ENCODE peak calls at places on chromosomes 16 and 17, in seven cellular contexts. One of them, this sample, is unnamed.

GRCh38 chr16:48117217-48118105 is 38.3 kb downstream of the ABCC12 start:
- DNase-seq in foreskin fibroblast: no peak
- DNase-seq in GM23338: peak; percentile 87
- DNase-seq in GM20000: peak; percentile 69
- DNase-seq in astrocyte of the spinal cord: peak; percentile 33
- DNase-seq in prostate gland: no peak
- DNase-seq in neural crest cell: peak; percentile 96
- DNase-seq in this sample: peak; percentile 96

GRCh38 chr17:82788206-82789001 is 36.5 kb downstream of the TBCD start:
- DNase-seq in neural crest cell: no peak
- DNase-seq in GM20000: no peak
- DNase-seq in astrocyte of the spinal cord: no peak
- DNase-seq in prostate gland: no peak
- DNase-seq in GM23338: no peak
- DNase-seq in foreskin fibroblast: no peak
- DNase-seq in this sample: no peak

GRCh38 chr16:11670171-11671131 is 2.2 kb downstream of the SNN start:
- DNase-seq in foreskin fibroblast: no peak
- DNase-seq in astrocyte of the spinal cord: no peak
- DNase-seq in neural crest cell: no peak
- DNase-seq in GM23338: no peak
- DNase-seq in prostate gland: no peak
- DNase-seq in GM20000: peak; percentile 72
- DNase-seq in this sample: no peak

GRCh38 chr17:47077576-47077975 is 98.5 kb upstream of the RPRML start:
- DNase-seq in GM23338: no peak
- DNase-seq in neural crest cell: no peak
- DNase-seq in GM20000: no peak
- DNase-seq in prostate gland: no peak
- DNase-seq in astrocyte of the spinal cord: peak; percentile 46
- DNase-seq in foreskin fibroblast: peak; percentile 61
- DNase-seq in this sample: no peak

GRCh38 chr16:17460890-17461289 is 9.9 kb downstream of the XYLT1 start:
- DNase-seq in GM20000: no peak
- DNase-seq in astrocyte of the spinal cord: no peak
- DNase-seq in prostate gland: no peak
- DNase-seq in foreskin fibroblast: no peak
- DNase-seq in GM23338: no peak
- DNase-seq in neural crest cell: no peak
- DNase-seq in this sample: no peak

GRCh38 chr17:53106886-53107285 is 715.8 kb upstream of the KIF2B start:
- DNase-seq in astrocyte of the spinal cord: no peak
- DNase-seq in foreskin fibroblast: no peak
- DNase-seq in neural crest cell: no peak
- DNase-seq in GM20000: no peak
- DNase-seq in prostate gland: no peak
- DNase-seq in GM23338: no peak
- DNase-seq in this sample: no peak

GRCh38 chr17:35841505-35841904 is 27.2 kb downstream of the HEATR9 start:
- DNase-seq in foreskin fibroblast: no peak
- DNase-seq in neural crest cell: no peak
- DNase-seq in prostate gland: no peak
- DNase-seq in GM20000: no peak
- DNase-seq in GM23338: no peak
- DNase-seq in astrocyte of the spinal cord: peak; percentile 25
- DNase-seq in this sample: no peak

GRCh38 chr16:67719778-67720144 is 645 bp upstream of the GFOD2 start:
- DNase-seq in astrocyte of the spinal cord: peak; percentile 39
- DNase-seq in GM20000: peak; percentile 44
- DNase-seq in foreskin fibroblast: peak; percentile 51
- DNase-seq in prostate gland: peak; percentile 21
- DNase-seq in neural crest cell: peak; percentile 9
- DNase-seq in GM23338: peak; percentile 45
- DNase-seq in this sample: peak; percentile 18

GRCh38 chr17:13154403-13154802 is 136.6 kb upstream of the ELAC2 start:
- DNase-seq in GM20000: no peak
- DNase-seq in astrocyte of the spinal cord: peak; percentile 2
- DNase-seq in foreskin fibroblast: no peak
- DNase-seq in neural crest cell: no peak
- DNase-seq in prostate gland: no peak
- DNase-seq in GM23338: no peak
- DNase-seq in this sample: no peak

GRCh38 chr17:65092262-65092661 is 35.7 kb upstream of the GNA13 start:
- DNase-seq in GM20000: no peak
- DNase-seq in foreskin fibroblast: peak; percentile 49
- DNase-seq in GM23338: no peak
- DNase-seq in neural crest cell: no peak
- DNase-seq in prostate gland: no peak
- DNase-seq in astrocyte of the spinal cord: no peak
- DNase-seq in this sample: no peak

DNA sequence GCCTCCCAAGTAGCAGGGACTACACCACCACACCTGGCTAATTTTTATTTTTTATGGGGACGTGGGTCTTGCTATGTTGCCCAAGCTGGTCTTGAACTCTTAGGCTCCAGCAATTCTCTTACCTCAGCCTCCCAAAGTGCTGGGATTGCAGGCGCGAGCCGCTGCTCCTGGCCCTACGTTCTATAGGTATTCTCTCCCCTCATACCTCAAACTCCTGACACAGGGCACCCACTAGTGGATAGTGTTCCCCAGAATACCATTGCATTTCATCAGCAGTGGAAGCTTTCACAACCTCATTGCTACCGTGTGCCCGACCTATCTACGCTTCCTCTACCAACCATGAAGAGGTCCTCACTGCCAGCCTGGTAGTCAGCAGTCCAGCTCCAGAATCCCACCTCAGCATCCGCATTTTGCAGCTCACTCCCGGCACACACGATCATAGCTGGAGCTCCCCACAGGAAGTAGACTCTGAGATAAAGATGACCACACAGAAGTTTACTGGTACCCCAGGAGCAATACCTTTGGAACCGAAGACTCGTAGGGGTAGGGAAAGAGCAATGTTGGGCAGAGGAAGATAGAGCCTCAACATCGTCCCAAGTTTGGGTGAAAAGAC is 9.3 kb downstream of the CTRB2 start:
- DNase-seq in prostate gland: no peak
- DNase-seq in GM23338: peak; percentile 27
- DNase-seq in foreskin fibroblast: no peak
- DNase-seq in neural crest cell: no peak
- DNase-seq in GM20000: no peak
- DNase-seq in astrocyte of the spinal cord: no peak
- DNase-seq in this sample: no peak
- TF ChIP-seq CTCF in prostate gland: no peak
- TF ChIP-seq CTCF in GM23338: no peak
- TF ChIP-seq CTCF in foreskin fibroblast: no peak
- TF ChIP-seq CTCF in neural crest cell: no peak
- TF ChIP-seq CTCF in GM20000: no peak
- TF ChIP-seq CTCF in astrocyte of the spinal cord: no peak
- TF ChIP-seq CTCF in this sample: no peak

DNA sequence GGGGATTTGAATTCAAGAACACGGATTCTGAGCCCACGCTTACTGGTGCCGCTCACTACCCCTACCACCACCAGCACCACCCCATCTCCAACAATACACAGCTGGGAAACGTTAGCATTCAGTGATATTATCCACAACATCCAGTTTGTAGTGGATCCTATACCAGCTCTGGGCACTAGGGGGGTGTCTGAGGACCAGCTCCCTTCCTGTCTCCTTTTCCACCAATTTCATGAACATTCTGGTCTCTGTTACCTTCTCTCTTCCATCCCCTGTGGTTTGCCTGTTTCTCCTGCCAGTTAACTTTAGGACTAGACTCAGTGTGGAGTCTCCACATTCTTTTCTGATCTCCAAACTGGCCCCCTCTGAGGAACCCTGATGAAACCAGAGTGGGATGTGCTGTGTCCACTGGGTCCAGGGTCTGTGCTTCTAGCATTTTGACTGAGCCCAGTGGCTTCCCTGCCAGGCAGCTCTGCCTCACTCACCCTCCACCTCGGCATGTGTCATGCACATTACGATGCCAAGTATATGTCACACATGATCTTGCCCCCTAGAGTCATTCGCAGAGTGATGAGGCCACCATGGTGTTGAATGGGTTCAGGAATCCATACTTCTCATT is 187.0 kb upstream of the CDH13 start:
- DNase-seq in astrocyte of the spinal cord: no peak
- DNase-seq in neural crest cell: peak; percentile 12
- DNase-seq in foreskin fibroblast: no peak
- DNase-seq in GM20000: peak; percentile 33
- DNase-seq in GM23338: peak; percentile 54
- DNase-seq in prostate gland: no peak
- DNase-seq in this sample: peak; percentile 30
- TF ChIP-seq CTCF in astrocyte of the spinal cord: peak; percentile 58
- TF ChIP-seq CTCF in neural crest cell: peak; percentile 54
- TF ChIP-seq CTCF in foreskin fibroblast: peak; percentile 60
- TF ChIP-seq CTCF in GM20000: peak; percentile 16
- TF ChIP-seq CTCF in GM23338: peak; percentile 57
- TF ChIP-seq CTCF in prostate gland: no peak
- TF ChIP-seq CTCF in this sample: peak; percentile 65

GRCh38 chr17:17783121-17783824 is 53.5 kb downstream of the SREBF1 start:
- DNase-seq in GM20000: peak; percentile 88
- DNase-seq in neural crest cell: peak; percentile 33
- DNase-seq in astrocyte of the spinal cord: peak; percentile 16
- DNase-seq in GM23338: peak; percentile 89
- DNase-seq in foreskin fibroblast: no peak
- DNase-seq in prostate gland: peak; percentile 71
- DNase-seq in this sample: peak; percentile 49

GRCh38 chr17:17783825-17784598 is 52.8 kb downstream of the SREBF1 start:
- DNase-seq in GM20000: no peak
- DNase-seq in prostate gland: peak; percentile 52
- DNase-seq in foreskin fibroblast: no peak
- DNase-seq in neural crest cell: peak; percentile 17
- DNase-seq in GM23338: peak; percentile 76
- DNase-seq in astrocyte of the spinal cord: peak; percentile 65
- DNase-seq in this sample: peak; percentile 42

GRCh38 chr17:17785407-17785806 is 51.4 kb downstream of the SREBF1 start:
- DNase-seq in GM23338: no peak
- DNase-seq in prostate gland: no peak
- DNase-seq in astrocyte of the spinal cord: no peak
- DNase-seq in GM20000: no peak
- DNase-seq in foreskin fibroblast: no peak
- DNase-seq in neural crest cell: no peak
- DNase-seq in this sample: no peak

GRCh38 chr17:17782425-17783120 is 54.2 kb downstream of the SREBF1 start:
- DNase-seq in astrocyte of the spinal cord: peak; percentile 19
- DNase-seq in prostate gland: no peak
- DNase-seq in GM20000: peak; percentile 68
- DNase-seq in foreskin fibroblast: no peak
- DNase-seq in GM23338: peak; percentile 61
- DNase-seq in neural crest cell: peak; percentile 28
- DNase-seq in this sample: no peak

DNA sequence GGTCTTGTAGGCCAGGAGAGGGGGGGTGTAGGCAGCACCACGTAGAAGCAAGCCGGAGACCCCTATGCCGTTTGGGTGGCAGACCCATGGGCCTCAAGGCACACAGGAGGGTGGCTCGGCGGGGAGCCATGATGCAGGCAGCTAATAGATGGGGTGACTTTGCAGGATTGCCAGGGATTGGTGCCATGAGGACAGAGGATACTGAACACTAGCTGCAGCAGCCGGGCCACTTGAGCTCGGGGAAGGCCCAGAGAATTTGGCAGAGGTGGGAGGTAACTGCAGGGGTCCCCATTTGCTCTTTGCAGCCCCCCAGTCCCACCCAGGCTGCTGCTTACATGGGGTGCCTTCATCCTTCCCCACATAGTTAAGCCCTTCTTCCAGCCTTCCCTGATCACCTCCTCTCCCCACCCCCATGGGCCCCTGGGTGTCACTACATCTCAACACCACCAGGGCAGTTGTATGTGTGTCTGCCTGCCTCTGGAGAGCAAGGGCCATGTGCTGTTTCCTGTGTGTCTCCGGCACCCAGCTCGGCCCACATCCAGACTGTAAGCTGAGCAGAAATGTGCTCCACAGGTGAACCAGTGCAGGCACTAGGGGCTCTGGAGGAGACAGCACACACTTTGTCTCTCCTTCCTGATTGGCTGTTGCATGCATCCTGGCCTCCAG is 52.1 kb downstream of the SREBF1 start:
- DNase-seq in prostate gland: no peak
- DNase-seq in foreskin fibroblast: no peak
- DNase-seq in neural crest cell: no peak
- DNase-seq in GM23338: peak; percentile 54
- DNase-seq in astrocyte of the spinal cord: no peak
- DNase-seq in GM20000: no peak
- DNase-seq in this sample: no peak
- TF ChIP-seq CTCF in prostate gland: peak; percentile 16
- TF ChIP-seq CTCF in foreskin fibroblast: peak; percentile 26
- TF ChIP-seq CTCF in neural crest cell: peak; percentile 44
- TF ChIP-seq CTCF in GM23338: peak; percentile 24
- TF ChIP-seq CTCF in astrocyte of the spinal cord: no peak
- TF ChIP-seq CTCF in GM20000: no peak
- TF ChIP-seq CTCF in this sample: no peak

GRCh38 chr17:563646-564045 is 151.0 kb downstream of the VPS53 start:
- DNase-seq in GM20000: no peak
- DNase-seq in astrocyte of the spinal cord: no peak
- DNase-seq in prostate gland: no peak
- DNase-seq in neural crest cell: no peak
- DNase-seq in foreskin fibroblast: no peak
- DNase-seq in GM23338: no peak
- DNase-seq in this sample: no peak

GRCh38 chr17:564526-564925 is 150.1 kb downstream of the VPS53 start:
- DNase-seq in foreskin fibroblast: no peak
- DNase-seq in astrocyte of the spinal cord: no peak
- DNase-seq in prostate gland: no peak
- DNase-seq in neural crest cell: no peak
- DNase-seq in GM23338: no peak
- DNase-seq in GM20000: no peak
- DNase-seq in this sample: no peak

GRCh38 chr17:561118-561517 is 153.5 kb downstream of the VPS53 start:
- DNase-seq in GM23338: no peak
- DNase-seq in foreskin fibroblast: no peak
- DNase-seq in astrocyte of the spinal cord: peak; percentile 66
- DNase-seq in prostate gland: no peak
- DNase-seq in neural crest cell: no peak
- DNase-seq in GM20000: peak; percentile 30
- DNase-seq in this sample: no peak

GRCh38 chr17:562174-562573 is 152.5 kb downstream of the VPS53 start:
- DNase-seq in astrocyte of the spinal cord: no peak
- DNase-seq in GM20000: no peak
- DNase-seq in prostate gland: no peak
- DNase-seq in foreskin fibroblast: no peak
- DNase-seq in GM23338: no peak
- DNase-seq in neural crest cell: no peak
- DNase-seq in this sample: peak; percentile 45

GRCh38 chr17:565506-565905 is 149.1 kb downstream of the VPS53 start:
- DNase-seq in neural crest cell: peak; percentile 2
- DNase-seq in GM23338: peak; percentile 58
- DNase-seq in astrocyte of the spinal cord: no peak
- DNase-seq in GM20000: no peak
- DNase-seq in foreskin fibroblast: no peak
- DNase-seq in prostate gland: no peak
- DNase-seq in this sample: peak; percentile 24
- TF ChIP-seq CTCF in neural crest cell: no peak
- TF ChIP-seq CTCF in GM23338: peak; percentile 51
- TF ChIP-seq CTCF in astrocyte of the spinal cord: peak; percentile 18
- TF ChIP-seq CTCF in GM20000: no peak
- TF ChIP-seq CTCF in foreskin fibroblast: no peak
- TF ChIP-seq CTCF in prostate gland: no peak
- TF ChIP-seq CTCF in this sample: no peak

GRCh38 chr16:75251280-75252048 is at the start of gene BCAR1:
- DNase-seq in neural crest cell: peak; percentile 79
- DNase-seq in astrocyte of the spinal cord: peak; percentile 89
- DNase-seq in GM20000: peak; percentile 96
- DNase-seq in prostate gland: peak; percentile 88
- DNase-seq in foreskin fibroblast: peak; percentile 90
- DNase-seq in GM23338: peak; percentile 95
- DNase-seq in this sample: peak; percentile 90
- TF ChIP-seq CTCF in neural crest cell: peak; percentile 19
- TF ChIP-seq CTCF in astrocyte of the spinal cord: no peak
- TF ChIP-seq CTCF in GM20000: no peak
- TF ChIP-seq CTCF in prostate gland: no peak
- TF ChIP-seq CTCF in foreskin fibroblast: no peak
- TF ChIP-seq CTCF in GM23338: no peak
- TF ChIP-seq CTCF in this sample: no peak

GRCh38 chr17:70251704-70252103 is 82.4 kb downstream of the KCNJ2 start:
- DNase-seq in neural crest cell: no peak
- DNase-seq in foreskin fibroblast: no peak
- DNase-seq in astrocyte of the spinal cord: no peak
- DNase-seq in GM23338: no peak
- DNase-seq in GM20000: no peak
- DNase-seq in prostate gland: no peak
- DNase-seq in this sample: no peak
- TF ChIP-seq CTCF in neural crest cell: no peak
- TF ChIP-seq CTCF in foreskin fibroblast: no peak
- TF ChIP-seq CTCF in astrocyte of the spinal cord: no peak
- TF ChIP-seq CTCF in GM23338: no peak
- TF ChIP-seq CTCF in GM20000: no peak
- TF ChIP-seq CTCF in prostate gland: no peak
- TF ChIP-seq CTCF in this sample: no peak